ENCODE peak calls at places on chromosomes 5 and 9, in nine cellular contexts. One of them, this sample, is unnamed. For H3K4me1, the result is how much of the 10 kb centered on the place peaks cover.

GRCh38 chr5:137660349-137660817 is 75.5 kb downstream of the KLHL3 start:
- DNase-seq in body of pancreas: peak
- DNase-seq in right atrium auricular region: peak
- DNase-seq in CD8-positive, alpha-beta T cell: peak
- DNase-seq in H9: peak
- DNase-seq in colonic mucosa: peak
- DNase-seq in HCT116: peak
- DNase-seq in stomach: peak
- DNase-seq in tibial artery: peak
- DNase-seq in this sample: peak

GRCh38 chr5:132210944-132211343 is 16.7 kb downstream of the P4HA2 start:
- DNase-seq in H9: no peak
- DNase-seq in tibial artery: no peak
- DNase-seq in colonic mucosa: no peak
- DNase-seq in CD8-positive, alpha-beta T cell: no peak
- DNase-seq in right atrium auricular region: no peak
- DNase-seq in HCT116: no peak
- DNase-seq in body of pancreas: no peak
- DNase-seq in stomach: no peak
- DNase-seq in this sample: peak

GRCh38 chr9:366620-367019 is 152.0 kb downstream of the DOCK8 start:
- DNase-seq in HCT116: no peak
- DNase-seq in right atrium auricular region: no peak
- DNase-seq in CD8-positive, alpha-beta T cell: no peak
- DNase-seq in body of pancreas: no peak
- DNase-seq in stomach: no peak
- DNase-seq in colonic mucosa: no peak
- DNase-seq in tibial artery: no peak
- DNase-seq in H9: no peak
- DNase-seq in this sample: peak

GRCh38 chr9:79020266-79020665 is 551.5 kb upstream of the TLE4 start:
- DNase-seq in tibial artery: no peak
- DNase-seq in CD8-positive, alpha-beta T cell: no peak
- DNase-seq in right atrium auricular region: no peak
- DNase-seq in HCT116: no peak
- DNase-seq in stomach: no peak
- DNase-seq in body of pancreas: no peak
- DNase-seq in colonic mucosa: no peak
- DNase-seq in H9: no peak
- DNase-seq in this sample: no peak

GRCh38 chr9:121118266-121118665 is 43.5 kb downstream of the CNTRL start:
- DNase-seq in HCT116: no peak
- DNase-seq in CD8-positive, alpha-beta T cell: no peak
- DNase-seq in body of pancreas: no peak
- DNase-seq in tibial artery: no peak
- DNase-seq in right atrium auricular region: no peak
- DNase-seq in stomach: no peak
- DNase-seq in colonic mucosa: no peak
- DNase-seq in H9: no peak
- DNase-seq in this sample: no peak

GRCh38 chr5:23025604-23026003 is 172.5 kb upstream of the CDH12 start:
- DNase-seq in H9: no peak
- DNase-seq in body of pancreas: no peak
- DNase-seq in CD8-positive, alpha-beta T cell: no peak
- DNase-seq in HCT116: no peak
- DNase-seq in colonic mucosa: no peak
- DNase-seq in stomach: no peak
- DNase-seq in right atrium auricular region: no peak
- DNase-seq in tibial artery: no peak
- DNase-seq in this sample: no peak

GRCh38 chr5:109410389-109411174 is 808 bp upstream of the PJA2 start:
- DNase-seq in HCT116: peak
- DNase-seq in colonic mucosa: peak
- DNase-seq in right atrium auricular region: peak
- DNase-seq in CD8-positive, alpha-beta T cell: peak
- DNase-seq in tibial artery: peak
- DNase-seq in body of pancreas: peak
- DNase-seq in H9: peak
- DNase-seq in stomach: peak
- DNase-seq in this sample: peak

GRCh38 chr5:123755587-123756324 is 243.8 kb downstream of the CSNK1G3 start:
- DNase-seq in tibial artery: no peak
- DNase-seq in CD8-positive, alpha-beta T cell: no peak
- DNase-seq in right atrium auricular region: no peak
- DNase-seq in HCT116: no peak
- DNase-seq in H9: no peak
- DNase-seq in stomach: no peak
- DNase-seq in colonic mucosa: no peak
- DNase-seq in body of pancreas: no peak
- DNase-seq in this sample: no peak

GRCh38 chr9:36970007-36970888 is 63.8 kb downstream of the PAX5 start:
- DNase-seq in CD8-positive, alpha-beta T cell: no peak
- DNase-seq in right atrium auricular region: no peak
- DNase-seq in tibial artery: no peak
- DNase-seq in body of pancreas: no peak
- DNase-seq in stomach: no peak
- DNase-seq in colonic mucosa: no peak
- DNase-seq in H9: no peak
- DNase-seq in HCT116: no peak
- DNase-seq in this sample: no peak

GRCh38 chr5:150410524-150411244 is 2.0 kb downstream of the CD74 start:
- DNase-seq in body of pancreas: peak
- DNase-seq in HCT116: peak
- DNase-seq in H9: peak
- DNase-seq in CD8-positive, alpha-beta T cell: peak
- DNase-seq in tibial artery: peak
- DNase-seq in stomach: peak
- DNase-seq in right atrium auricular region: peak
- DNase-seq in colonic mucosa: peak
- DNase-seq in this sample: peak

GRCh38 chr5:82058710-82059109 is 86.9 kb downstream of the ATG10 start:
- DNase-seq in CD8-positive, alpha-beta T cell: no peak
- DNase-seq in tibial artery: no peak
- DNase-seq in H9: no peak
- DNase-seq in colonic mucosa: no peak
- DNase-seq in body of pancreas: no peak
- DNase-seq in right atrium auricular region: no peak
- DNase-seq in stomach: no peak
- DNase-seq in HCT116: no peak
- DNase-seq in this sample: no peak

GRCh38 chr5:113215401-113216060 is 219.3 kb downstream of the TSSK1B start:
- DNase-seq in H9: no peak
- DNase-seq in colonic mucosa: no peak
- DNase-seq in stomach: no peak
- DNase-seq in HCT116: no peak
- DNase-seq in tibial artery: no peak
- DNase-seq in CD8-positive, alpha-beta T cell: no peak
- DNase-seq in right atrium auricular region: no peak
- DNase-seq in body of pancreas: no peak
- DNase-seq in this sample: no peak

GRCh38 chr5:172707285-172708182 is 63.5 kb downstream of the DUSP1 start:
- DNase-seq in right atrium auricular region: no peak
- DNase-seq in colonic mucosa: no peak
- DNase-seq in HCT116: no peak
- DNase-seq in tibial artery: no peak
- DNase-seq in stomach: no peak
- DNase-seq in CD8-positive, alpha-beta T cell: no peak
- DNase-seq in body of pancreas: no peak
- DNase-seq in H9: peak
- DNase-seq in this sample: peak

GRCh38 chr9:96599298-96599697 is 20.3 kb downstream of the CDC14B start:
- DNase-seq in tibial artery: no peak
- DNase-seq in HCT116: no peak
- DNase-seq in right atrium auricular region: no peak
- DNase-seq in stomach: no peak
- DNase-seq in H9: no peak
- DNase-seq in colonic mucosa: no peak
- DNase-seq in body of pancreas: no peak
- DNase-seq in CD8-positive, alpha-beta T cell: no peak
- DNase-seq in this sample: no peak

GRCh38 chr9:111965566-111966019 is 69.0 kb downstream of the UGCG start:
- DNase-seq in colonic mucosa: no peak
- DNase-seq in CD8-positive, alpha-beta T cell: no peak
- DNase-seq in stomach: no peak
- DNase-seq in HCT116: peak
- DNase-seq in tibial artery: no peak
- DNase-seq in H9: no peak
- DNase-seq in body of pancreas: peak
- DNase-seq in right atrium auricular region: no peak
- DNase-seq in this sample: peak

GRCh38 chr9:111966324-111966723 is 69.7 kb downstream of the UGCG start:
- DNase-seq in stomach: no peak
- DNase-seq in body of pancreas: no peak
- DNase-seq in tibial artery: no peak
- DNase-seq in colonic mucosa: no peak
- DNase-seq in HCT116: no peak
- DNase-seq in CD8-positive, alpha-beta T cell: no peak
- DNase-seq in right atrium auricular region: no peak
- DNase-seq in H9: no peak
- DNase-seq in this sample: no peak

GRCh38 chr9:111969061-111969460 is 72.4 kb downstream of the UGCG start:
- DNase-seq in HCT116: no peak
- DNase-seq in tibial artery: no peak
- DNase-seq in colonic mucosa: no peak
- DNase-seq in stomach: no peak
- DNase-seq in body of pancreas: no peak
- DNase-seq in H9: no peak
- DNase-seq in right atrium auricular region: no peak
- DNase-seq in CD8-positive, alpha-beta T cell: no peak
- DNase-seq in this sample: no peak

GRCh38 chr9:111967621-111968020 is 71.0 kb downstream of the UGCG start:
- DNase-seq in HCT116: no peak
- DNase-seq in body of pancreas: no peak
- DNase-seq in colonic mucosa: no peak
- DNase-seq in H9: no peak
- DNase-seq in CD8-positive, alpha-beta T cell: no peak
- DNase-seq in right atrium auricular region: no peak
- DNase-seq in stomach: no peak
- DNase-seq in tibial artery: no peak
- DNase-seq in this sample: no peak

DNA sequence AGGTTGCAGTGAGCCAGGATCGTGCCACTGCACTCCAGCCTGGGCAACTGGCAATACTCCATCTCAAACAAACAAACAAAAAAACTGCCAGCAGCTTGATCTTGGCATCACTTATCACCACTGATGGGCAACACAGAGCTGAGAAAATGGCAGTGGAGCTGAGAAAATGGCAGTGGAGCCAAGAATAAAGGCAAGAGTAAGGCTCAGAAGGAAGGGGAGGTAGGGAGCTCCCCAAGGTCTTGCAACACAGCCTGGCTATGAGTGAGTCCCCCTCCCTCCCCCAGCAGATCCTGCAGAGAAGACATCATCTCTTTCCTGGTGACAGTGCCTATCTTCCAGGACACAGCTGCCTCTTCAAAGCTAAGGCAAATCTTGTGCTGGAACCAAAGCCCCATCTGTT is 70.2 kb downstream of the UGCG start:
- DNase-seq in right atrium auricular region: no peak
- DNase-seq in colonic mucosa: no peak
- DNase-seq in HCT116: no peak
- DNase-seq in CD8-positive, alpha-beta T cell: no peak
- DNase-seq in H9: no peak
- DNase-seq in body of pancreas: no peak
- DNase-seq in tibial artery: peak
- DNase-seq in stomach: no peak
- DNase-seq in this sample: no peak
- TF ChIP-seq CTCF in right atrium auricular region: no peak
- TF ChIP-seq CTCF in colonic mucosa: no peak
- TF ChIP-seq CTCF in HCT116: no peak
- TF ChIP-seq CTCF in CD8-positive, alpha-beta T cell: no peak
- TF ChIP-seq CTCF in H9: no peak
- TF ChIP-seq CTCF in body of pancreas: no peak
- TF ChIP-seq CTCF in tibial artery: no peak
- TF ChIP-seq CTCF in stomach: no peak
- TF ChIP-seq CTCF in this sample: no peak

GRCh38 chr9:129497064-129497836 is 123.7 kb downstream of the C9orf50 start:
- DNase-seq in right atrium auricular region: no peak
- DNase-seq in colonic mucosa: peak
- DNase-seq in CD8-positive, alpha-beta T cell: no peak
- DNase-seq in tibial artery: peak
- DNase-seq in HCT116: no peak
- DNase-seq in H9: peak
- DNase-seq in body of pancreas: peak
- DNase-seq in stomach: no peak
- DNase-seq in this sample: no peak
- H3K4me1 ChIP-seq in right atrium auricular region: half or more
- H3K4me1 ChIP-seq in colonic mucosa: under half
- H3K4me1 ChIP-seq in CD8-positive, alpha-beta T cell: under half
- H3K4me1 ChIP-seq in tibial artery: half or more
- H3K4me1 ChIP-seq in HCT116: half or more
- H3K4me1 ChIP-seq in H9: under half
- H3K4me1 ChIP-seq in body of pancreas: half or more
- H3K4me1 ChIP-seq in stomach: half or more
- H3K4me1 ChIP-seq in this sample: half or more

DNA sequence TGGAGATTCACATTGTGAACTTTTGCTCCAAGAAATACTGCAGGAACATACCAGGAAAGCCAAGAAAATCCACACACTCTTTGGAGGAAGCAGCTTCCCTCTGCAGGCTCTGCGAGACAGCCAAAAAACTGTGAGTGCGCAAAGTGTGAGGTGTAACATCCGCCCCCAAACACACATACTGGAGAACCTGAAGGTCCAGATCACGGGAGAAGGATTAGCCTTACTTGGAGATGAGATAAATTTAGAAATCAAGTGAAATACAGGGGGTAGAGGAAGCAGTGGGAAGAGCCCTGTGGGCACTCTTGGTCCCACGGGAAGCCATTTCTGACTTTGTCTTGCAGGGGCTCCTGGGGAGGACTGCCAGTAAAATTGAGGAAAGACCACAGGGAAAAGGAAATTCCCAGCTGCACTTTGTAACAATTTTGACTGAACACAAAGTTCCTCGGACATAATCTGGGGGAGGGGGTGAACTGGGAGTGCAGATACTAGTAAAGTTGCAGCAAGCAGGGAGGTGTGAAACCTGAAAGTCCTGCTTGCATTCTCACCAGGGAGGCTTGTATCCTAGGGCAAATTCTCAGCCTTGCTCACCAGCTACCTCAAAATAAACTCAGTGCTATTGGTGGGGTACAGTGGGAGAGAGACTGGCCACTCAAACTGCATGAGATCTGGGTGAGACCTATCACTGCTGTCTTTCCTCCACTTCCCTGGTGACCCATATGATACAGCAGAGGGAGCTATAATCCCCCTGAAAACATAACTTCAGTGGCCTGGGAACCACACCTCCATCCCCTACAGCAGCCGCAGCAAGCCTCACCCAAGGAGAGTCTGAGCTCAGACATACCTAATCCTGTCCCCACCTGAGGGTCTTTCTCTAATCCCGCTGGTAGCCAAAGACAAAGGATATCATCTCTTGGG is 109.1 kb downstream of the ALDH1A1 start:
- DNase-seq in HCT116: no peak
- DNase-seq in tibial artery: no peak
- DNase-seq in stomach: no peak
- DNase-seq in colonic mucosa: no peak
- DNase-seq in CD8-positive, alpha-beta T cell: no peak
- DNase-seq in right atrium auricular region: no peak
- DNase-seq in H9: peak
- DNase-seq in body of pancreas: no peak
- DNase-seq in this sample: peak
- TF ChIP-seq CTCF in HCT116: peak
- TF ChIP-seq CTCF in tibial artery: no peak
- TF ChIP-seq CTCF in stomach: no peak
- TF ChIP-seq CTCF in colonic mucosa: no peak
- TF ChIP-seq CTCF in CD8-positive, alpha-beta T cell: no peak
- TF ChIP-seq CTCF in right atrium auricular region: no peak
- TF ChIP-seq CTCF in H9: peak
- TF ChIP-seq CTCF in body of pancreas: no peak
- TF ChIP-seq CTCF in this sample: no peak

GRCh38 chr9:99405369-99405768 is 183.3 kb downstream of the SEC61B start:
- DNase-seq in right atrium auricular region: no peak
- DNase-seq in CD8-positive, alpha-beta T cell: no peak
- DNase-seq in tibial artery: no peak
- DNase-seq in colonic mucosa: no peak
- DNase-seq in HCT116: no peak
- DNase-seq in H9: no peak
- DNase-seq in body of pancreas: no peak
- DNase-seq in stomach: no peak
- DNase-seq in this sample: no peak
- H3K4me1 ChIP-seq in right atrium auricular region: under half
- H3K4me1 ChIP-seq in CD8-positive, alpha-beta T cell: under half
- H3K4me1 ChIP-seq in tibial artery: under half
- H3K4me1 ChIP-seq in colonic mucosa: under half
- H3K4me1 ChIP-seq in HCT116: under half
- H3K4me1 ChIP-seq in H9: under half
- H3K4me1 ChIP-seq in body of pancreas: under half
- H3K4me1 ChIP-seq in stomach: under half
- H3K4me1 ChIP-seq in this sample: under half

This sample was measured in Caco-2.